ENCODE peak calls at places on chromosome 21, in nine cellular contexts. U is fibroblast of mammary gland, C is ovary, F is COR-L47, N is H9, B is psoas muscle, J is G401, G is H7, D is ELR. R is an unnamed sample.

GRCh38 chr21:44677881-44678280 is 4.1 kb downstream of the KRTAP12-1 start:
- DNase-seq in B (no peak), G (no peak), N (peak; percentile 12), U (no peak), F (no peak), J (no peak), C (no peak), D (no peak), R (no peak)

GRCh38 chr21:46517361-46517760 is 58.7 kb downstream of the DIP2A start:
- DNase-seq in D (no peak), G (no peak), B (peak; percentile 65), U (peak; percentile 20), J (peak; percentile 86), F (no peak), N (no peak), C (no peak), R (no peak)

GRCh38 chr21:42503711-42504110 is 7.7 kb upstream of the RSPH1 start:
- DNase-seq in D (no peak), C (no peak), G (no peak), U (no peak), B (no peak), N (no peak), F (no peak), J (no peak), R (no peak)

GRCh38 chr21:42563261-42564045 is 49.8 kb downstream of the SLC37A1 start:
- DNase-seq in N (no peak), B (no peak), D (no peak), F (no peak), J (no peak), C (no peak), G (no peak), U (peak; percentile 49), R (peak; percentile 65)

GRCh38 chr21:15627823-15628222 is 102.0 kb upstream of the USP25 start:
- DNase-seq in C (no peak), J (no peak), D (no peak), U (no peak), F (no peak), N (no peak), B (no peak), G (no peak), R (no peak)

GRCh38 chr21:42112857-42113256 is 41.7 kb downstream of the UMODL1 start:
- DNase-seq in F (peak; percentile 66), B (peak; percentile 21), C (no peak), D (no peak), U (peak; percentile 60), G (no peak), N (no peak), J (peak; percentile 82), R (no peak)

GRCh38 chr21:46122241-46122671 is 24.3 kb downstream of the COL6A2 start:
- DNase-seq in J (no peak), B (no peak), F (no peak), C (no peak), U (peak; percentile 95), G (peak; percentile 46), D (peak; percentile 93), N (no peak), R (peak; percentile 46)

GRCh38 chr21:38898422-38899098 is 92.8 kb downstream of the ETS2 start:
- DNase-seq in F (no peak), J (no peak), D (peak; percentile 26), C (no peak), N (no peak), B (no peak), U (no peak), G (no peak), R (no peak)

GRCh38 chr21:42158846-42159245 is 60.1 kb upstream of the ABCG1 start:
- DNase-seq in U (no peak), J (no peak), F (no peak), N (no peak), D (no peak), B (no peak), C (no peak), G (peak; percentile 42), R (no peak)

GRCh38 chr21:42199488-42200463 is 19.2 kb upstream of the ABCG1 start:
- DNase-seq in F (no peak), N (no peak), B (no peak), U (peak; percentile 78), J (no peak), D (peak; percentile 74), C (no peak), G (no peak), R (peak; percentile 73)

GRCh38 chr21:29499734-29500343 is 201.1 kb downstream of the BACH1 start:
- DNase-seq in N (peak; percentile 79), J (peak; percentile 31), B (no peak), C (no peak), F (peak; percentile 2), G (peak; percentile 73), D (peak; percentile 71), U (peak; percentile 55), R (peak; percentile 51)

GRCh38 chr21:45820171-45821091 is 161.1 kb upstream of the COL6A1 start:
- DNase-seq in C (peak; percentile 80), U (peak; percentile 92), G (peak; percentile 96), J (peak; percentile 98), F (peak; percentile 76), B (peak; percentile 84), D (peak; percentile 90), N (peak; percentile 93), R (peak; percentile 63)

GRCh38 chr21:17858764-17859163 is 39.6 kb upstream of the C21orf91 start:
- DNase-seq in D (no peak), G (no peak), B (no peak), N (no peak), J (no peak), F (no peak), C (no peak), U (no peak), R (no peak)

GRCh38 chr21:45078877-45079281 is 4.5 kb downstream of the ADARB1 start:
- DNase-seq in U (peak; percentile 76), N (no peak), D (peak; percentile 94), C (no peak), G (no peak), B (no peak), F (no peak), J (no peak), R (peak; percentile 89)

GRCh38 chr21:31659286-31660133 is at the start of gene SOD1:
- DNase-seq in C (peak; percentile 92), N (peak; percentile 94), F (peak; percentile 94), J (peak; percentile 94), B (peak; percentile 97), D (peak; percentile 93), G (peak; percentile 98), U (peak; percentile 87), R (peak; percentile 91)

GRCh38 chr21:33261635-33262034 is 4.5 kb upstream of the IL10RB start:
- DNase-seq in G (no peak), F (no peak), D (peak; percentile 54), B (no peak), N (no peak), J (no peak), U (peak; percentile 66), C (no peak), R (no peak)